ENCODE peak calls at places on chromosomes 3 and 15, in ten cellular contexts. One of them, this sample, is unnamed.

GRCh38 chr15:65303687-65304392 is 637 bp upstream of the RNU5B-1 start:
- DNase-seq in AG08395: peak
- DNase-seq in NCI-H1694 treated with DMSO at 0.1 percent for 48 hours: peak
- DNase-seq in activated CD8-positive, alpha-beta memory T cell treated with anti-CD3 and anti-CD28 coated beads, Interleukin-2, amount 50 U/mL, for 48 hours: peak
- DNase-seq in activated T-helper 9 cell treated with anti-CD3 and anti-CD28 coated beads, Interleukin-2, amount 50 U/mL, for 16 hours: peak
- DNase-seq in ecto neural progenitor cell: peak
- DNase-seq in heart right ventricle: peak
- DNase-seq in NCI-H2081: peak
- DNase-seq in T-helper 1 cell: no peak
- DNase-seq in breast epithelium: peak
- DNase-seq in this sample: peak

GRCh38 chr3:116005404-116005803 is 382.1 kb downstream of the GAP43 start:
- DNase-seq in activated CD8-positive, alpha-beta memory T cell treated with anti-CD3 and anti-CD28 coated beads, Interleukin-2, amount 50 U/mL, for 48 hours: no peak
- DNase-seq in NCI-H2081: peak
- DNase-seq in ecto neural progenitor cell: no peak
- DNase-seq in T-helper 1 cell: no peak
- DNase-seq in heart right ventricle: peak
- DNase-seq in breast epithelium: no peak
- DNase-seq in activated T-helper 9 cell treated with anti-CD3 and anti-CD28 coated beads, Interleukin-2, amount 50 U/mL, for 16 hours: no peak
- DNase-seq in NCI-H1694 treated with DMSO at 0.1 percent for 48 hours: peak
- DNase-seq in AG08395: peak
- DNase-seq in this sample: peak

GRCh38 chr3:99852851-99853250 is 35.2 kb downstream of the CMSS1 start:
- DNase-seq in ecto neural progenitor cell: no peak
- DNase-seq in breast epithelium: no peak
- DNase-seq in NCI-H1694 treated with DMSO at 0.1 percent for 48 hours: no peak
- DNase-seq in activated CD8-positive, alpha-beta memory T cell treated with anti-CD3 and anti-CD28 coated beads, Interleukin-2, amount 50 U/mL, for 48 hours: no peak
- DNase-seq in T-helper 1 cell: no peak
- DNase-seq in NCI-H2081: no peak
- DNase-seq in heart right ventricle: no peak
- DNase-seq in AG08395: no peak
- DNase-seq in activated T-helper 9 cell treated with anti-CD3 and anti-CD28 coated beads, Interleukin-2, amount 50 U/mL, for 16 hours: no peak
- DNase-seq in this sample: no peak

GRCh38 chr3:173007079-173007723 is 133.8 kb downstream of the SPATA16 start:
- DNase-seq in activated T-helper 9 cell treated with anti-CD3 and anti-CD28 coated beads, Interleukin-2, amount 50 U/mL, for 16 hours: no peak
- DNase-seq in AG08395: no peak
- DNase-seq in NCI-H2081: no peak
- DNase-seq in breast epithelium: no peak
- DNase-seq in heart right ventricle: no peak
- DNase-seq in T-helper 1 cell: no peak
- DNase-seq in activated CD8-positive, alpha-beta memory T cell treated with anti-CD3 and anti-CD28 coated beads, Interleukin-2, amount 50 U/mL, for 48 hours: no peak
- DNase-seq in NCI-H1694 treated with DMSO at 0.1 percent for 48 hours: no peak
- DNase-seq in ecto neural progenitor cell: no peak
- DNase-seq in this sample: no peak

GRCh38 chr15:89114974-89115373 is 26.7 kb downstream of the ABHD2 start:
- DNase-seq in NCI-H1694 treated with DMSO at 0.1 percent for 48 hours: peak
- DNase-seq in NCI-H2081: peak
- DNase-seq in breast epithelium: no peak
- DNase-seq in heart right ventricle: peak
- DNase-seq in T-helper 1 cell: no peak
- DNase-seq in AG08395: no peak
- DNase-seq in ecto neural progenitor cell: no peak
- DNase-seq in activated T-helper 9 cell treated with anti-CD3 and anti-CD28 coated beads, Interleukin-2, amount 50 U/mL, for 16 hours: no peak
- DNase-seq in activated CD8-positive, alpha-beta memory T cell treated with anti-CD3 and anti-CD28 coated beads, Interleukin-2, amount 50 U/mL, for 48 hours: no peak
- DNase-seq in this sample: peak

GRCh38 chr3:32945136-32945535 is 6.3 kb upstream of the CCR4 start:
- DNase-seq in AG08395: no peak
- DNase-seq in NCI-H1694 treated with DMSO at 0.1 percent for 48 hours: no peak
- DNase-seq in heart right ventricle: no peak
- DNase-seq in ecto neural progenitor cell: no peak
- DNase-seq in activated T-helper 9 cell treated with anti-CD3 and anti-CD28 coated beads, Interleukin-2, amount 50 U/mL, for 16 hours: no peak
- DNase-seq in activated CD8-positive, alpha-beta memory T cell treated with anti-CD3 and anti-CD28 coated beads, Interleukin-2, amount 50 U/mL, for 48 hours: no peak
- DNase-seq in T-helper 1 cell: no peak
- DNase-seq in NCI-H2081: no peak
- DNase-seq in breast epithelium: no peak
- DNase-seq in this sample: peak

GRCh38 chr15:85751731-85752421 is 42.8 kb downstream of the KLHL25 start:
- DNase-seq in heart right ventricle: no peak
- DNase-seq in activated CD8-positive, alpha-beta memory T cell treated with anti-CD3 and anti-CD28 coated beads, Interleukin-2, amount 50 U/mL, for 48 hours: no peak
- DNase-seq in breast epithelium: no peak
- DNase-seq in activated T-helper 9 cell treated with anti-CD3 and anti-CD28 coated beads, Interleukin-2, amount 50 U/mL, for 16 hours: no peak
- DNase-seq in NCI-H1694 treated with DMSO at 0.1 percent for 48 hours: no peak
- DNase-seq in AG08395: no peak
- DNase-seq in T-helper 1 cell: no peak
- DNase-seq in ecto neural progenitor cell: peak
- DNase-seq in NCI-H2081: no peak
- DNase-seq in this sample: no peak

GRCh38 chr3:99084156-99084555 is 182.7 kb upstream of the DCBLD2 start:
- DNase-seq in NCI-H1694 treated with DMSO at 0.1 percent for 48 hours: no peak
- DNase-seq in ecto neural progenitor cell: no peak
- DNase-seq in breast epithelium: no peak
- DNase-seq in T-helper 1 cell: no peak
- DNase-seq in NCI-H2081: no peak
- DNase-seq in activated CD8-positive, alpha-beta memory T cell treated with anti-CD3 and anti-CD28 coated beads, Interleukin-2, amount 50 U/mL, for 48 hours: no peak
- DNase-seq in AG08395: no peak
- DNase-seq in heart right ventricle: no peak
- DNase-seq in activated T-helper 9 cell treated with anti-CD3 and anti-CD28 coated beads, Interleukin-2, amount 50 U/mL, for 16 hours: no peak
- DNase-seq in this sample: no peak

GRCh38 chr3:141049681-141050080 is 1.5 kb upstream of the SPSB4 start:
- DNase-seq in NCI-H2081: no peak
- DNase-seq in T-helper 1 cell: no peak
- DNase-seq in activated T-helper 9 cell treated with anti-CD3 and anti-CD28 coated beads, Interleukin-2, amount 50 U/mL, for 16 hours: no peak
- DNase-seq in activated CD8-positive, alpha-beta memory T cell treated with anti-CD3 and anti-CD28 coated beads, Interleukin-2, amount 50 U/mL, for 48 hours: no peak
- DNase-seq in ecto neural progenitor cell: no peak
- DNase-seq in AG08395: no peak
- DNase-seq in heart right ventricle: no peak
- DNase-seq in breast epithelium: no peak
- DNase-seq in NCI-H1694 treated with DMSO at 0.1 percent for 48 hours: peak
- DNase-seq in this sample: no peak

GRCh38 chr3:31917303-31917903 is 63.7 kb downstream of the OSBPL10 start:
- DNase-seq in NCI-H1694 treated with DMSO at 0.1 percent for 48 hours: no peak
- DNase-seq in T-helper 1 cell: no peak
- DNase-seq in activated T-helper 9 cell treated with anti-CD3 and anti-CD28 coated beads, Interleukin-2, amount 50 U/mL, for 16 hours: no peak
- DNase-seq in breast epithelium: no peak
- DNase-seq in ecto neural progenitor cell: no peak
- DNase-seq in activated CD8-positive, alpha-beta memory T cell treated with anti-CD3 and anti-CD28 coated beads, Interleukin-2, amount 50 U/mL, for 48 hours: no peak
- DNase-seq in NCI-H2081: no peak
- DNase-seq in AG08395: no peak
- DNase-seq in heart right ventricle: no peak
- DNase-seq in this sample: no peak

This sample was measured in renal cortical epithelial cell.